ENCODE peak calls at places on chromosomes 3 and 15, in six cellular contexts. B is ovary; G is heart left ventricle; D is fibroblast of villous mesenchyme; F is Calu3; X is CD8-positive, alpha-beta T cell. O is an unnamed sample.

GRCh38 chr15:38455096-38455495 is 1.2 kb downstream of the FAM98B start:
- DNase-seq in B (no peak), G (no peak), D (peak), F (no peak), X (no peak), O (peak)

GRCh38 chr15:57732526-57733331 is 26.2 kb downstream of the POLR2M start:
- DNase-seq in B (peak), G (peak), D (peak), F (peak), X (peak), O (peak)

GRCh38 chr15:83571820-83572707 is 81.9 kb upstream of the ADAMTSL3 start:
- DNase-seq in B (no peak), G (no peak), D (peak), F (no peak), X (no peak), O (peak)

GRCh38 chr3:116444819-116445290 is 432 bp downstream of the LSAMP start:
- DNase-seq in B (peak), G (no peak), D (peak), F (peak), X (no peak), O (no peak)

GRCh38 chr3:64079369-64080160 is 56.3 kb upstream of the PSMD6 start:
- DNase-seq in B (no peak), G (no peak), D (no peak), F (no peak), X (no peak), O (no peak)

GRCh38 chr3:139610886-139611285 is 66.9 kb downstream of the NMNAT3 start:
- DNase-seq in B (no peak), G (no peak), D (no peak), F (no peak), X (no peak), O (no peak)

GRCh38 chr15:31102374-31103342 is 1.1 kb upstream of the TRPM1 start:
- DNase-seq in B (no peak), G (no peak), D (no peak), F (no peak), X (no peak), O (no peak)

GRCh38 chr3:61807865-61808276 is 246.5 kb downstream of the PTPRG start:
- DNase-seq in B (no peak), G (no peak), D (peak), F (no peak), X (no peak), O (peak)

GRCh38 chr3:188207941-188208750 is 54.2 kb downstream of the LPP start:
- DNase-seq in B (no peak), G (no peak), D (no peak), F (no peak), X (no peak), O (no peak)

GRCh38 chr3:174725303-174725702 is 133.8 kb upstream of the NAALADL2 start:
- DNase-seq in B (no peak), G (no peak), D (no peak), F (no peak), X (no peak), O (no peak)

GRCh38 chr15:63135804-63136203 is 14.1 kb downstream of the LACTB start:
- DNase-seq in B (no peak), G (no peak), D (peak), F (no peak), X (no peak), O (peak)

GRCh38 chr3:123688241-123688747 is 103.4 kb upstream of the HACD2 start:
- DNase-seq in B (no peak), G (no peak), D (peak), F (peak), X (no peak), O (peak)

GRCh38 chr15:66237513-66238235 is 15.9 kb downstream of the MEGF11 start:
- DNase-seq in B (no peak), G (no peak), D (no peak), F (no peak), X (no peak), O (no peak)

GRCh38 chr15:42387603-42388002 is 28.3 kb downstream of the CAPN3 start:
- DNase-seq in B (no peak), G (no peak), D (no peak), F (no peak), X (no peak), O (no peak)

GRCh38 chr3:126883241-126883640 is 99.7 kb upstream of the PLXNA1 start:
- DNase-seq in B (no peak), G (no peak), D (peak), F (no peak), X (no peak), O (peak)

GRCh38 chr15:62644216-62644873 is 398.2 kb upstream of the TPM1 start:
- DNase-seq in B (no peak), G (no peak), D (no peak), F (no peak), X (no peak), O (no peak)

GRCh38 chr3:136838641-136839555 is 20.0 kb downstream of the SLC35G2 start:
- DNase-seq in B (no peak), G (no peak), D (peak), F (no peak), X (no peak), O (peak)

GRCh38 chr3:126517291-126517951 is at the start of gene UROC1:
- DNase-seq in B (no peak), G (no peak), D (no peak), F (no peak), X (no peak), O (no peak)

GRCh38 chr3:57451150-57451846 is 92.8 kb downstream of the DNAH12 start:
- DNase-seq in B (no peak), G (no peak), D (no peak), F (peak), X (no peak), O (no peak)

GRCh38 chr3:54127499-54128056 is 5.2 kb downstream of the CACNA2D3 start:
- DNase-seq in B (no peak), G (no peak), D (no peak), F (no peak), X (no peak), O (no peak)

GRCh38 chr3:170259853-170260386 is 37.7 kb downstream of the PRKCI start:
- DNase-seq in B (no peak), G (no peak), D (no peak), F (no peak), X (no peak), O (no peak)

GRCh38 chr3:27360113-27361078 is 8.8 kb downstream of the NEK10 start:
- DNase-seq in B (no peak), G (no peak), D (peak), F (peak), X (no peak), O (peak)

GRCh38 chr15:81071130-81071529 is 62.9 kb upstream of the CFAP161 start:
- DNase-seq in B (no peak), G (no peak), D (peak), F (no peak), X (no peak), O (peak)

GRCh38 chr15:85690546-85691226 is 104.0 kb downstream of the KLHL25 start:
- DNase-seq in B (no peak), G (no peak), D (no peak), F (no peak), X (peak), O (no peak)

GRCh38 chr15:94305133-94305532 is 73.8 kb downstream of the MCTP2 start:
- DNase-seq in B (no peak), G (no peak), D (no peak), F (no peak), X (peak), O (no peak)

GRCh38 chr3:130258532-130258952 is 86.9 kb upstream of the COL6A5 start:
- DNase-seq in B (no peak), G (peak), D (peak), F (no peak), X (no peak), O (peak)

GRCh38 chr3:188553569-188553968 is 399.6 kb downstream of the LPP start:
- DNase-seq in B (no peak), G (no peak), D (no peak), F (no peak), X (peak), O (no peak)

GRCh38 chr15:48774484-48774883 is 36.4 kb downstream of the CEP152 start:
- DNase-seq in B (no peak), G (no peak), D (no peak), F (no peak), X (no peak), O (no peak)

GRCh38 chr3:150183619-150184425 is 213.1 kb upstream of the PFN2 start:
- DNase-seq in B (peak), G (peak), D (peak), F (peak), X (peak), O (peak)

GRCh38 chr3:138861755-138862333 is 27.1 kb upstream of the PIK3CB start:
- DNase-seq in B (no peak), G (no peak), D (no peak), F (peak), X (no peak), O (peak)

GRCh38 chr3:177213806-177214528 is 16.7 kb upstream of the TBL1XR1 start:
- DNase-seq in B (no peak), G (no peak), D (no peak), F (no peak), X (no peak), O (no peak)

GRCh38 chr15:63668601-63669000 is 71.4 kb downstream of the FBXL22 start:
- DNase-seq in B (no peak), G (no peak), D (no peak), F (no peak), X (no peak), O (no peak)

GRCh38 chr15:60519218-60519617 is 40.3 kb upstream of the ICE2 start:
- DNase-seq in B (no peak), G (no peak), D (peak), F (no peak), X (no peak), O (peak)

GRCh38 chr15:60518511-60518910 is 39.6 kb upstream of the ICE2 start:
- DNase-seq in B (no peak), G (no peak), D (no peak), F (no peak), X (no peak), O (no peak)

GRCh38 chr15:60523056-60523455 is 44.1 kb upstream of the ICE2 start:
- DNase-seq in B (no peak), G (no peak), D (peak), F (no peak), X (no peak), O (peak)

GRCh38 chr15:60520825-60521368 is 42.0 kb upstream of the ICE2 start:
- DNase-seq in B (peak), G (peak), D (peak), F (peak), X (peak), O (peak)

GRCh38 chr15:60520041-60520824 is 41.3 kb upstream of the ICE2 start:
- DNase-seq in B (no peak), G (no peak), D (no peak), F (peak), X (no peak), O (no peak)
- TF ChIP-seq CTCF in B (no peak), G (no peak), D (no peak), F (no peak), X (no peak), O (no peak)

GRCh38 chr15:70321106-70321809 is 223.5 kb upstream of the TLE3 start:
- DNase-seq in B (no peak), G (no peak), D (peak), F (no peak), X (no peak), O (no peak)

GRCh38 chr15:70324001-70324974 is 226.6 kb upstream of the TLE3 start:
- DNase-seq in B (no peak), G (no peak), D (peak), F (peak), X (no peak), O (no peak)

GRCh38 chr15:70322051-70322668 is 224.4 kb upstream of the TLE3 start:
- DNase-seq in B (no peak), G (no peak), D (no peak), F (no peak), X (no peak), O (no peak)

GRCh38 chr15:70320077-70320830 is 222.5 kb upstream of the TLE3 start:
- DNase-seq in B (no peak), G (no peak), D (peak), F (no peak), X (no peak), O (no peak)

GRCh38 chr15:70323111-70323851 is 225.6 kb upstream of the TLE3 start:
- DNase-seq in B (peak), G (peak), D (peak), F (no peak), X (no peak), O (peak)
- TF ChIP-seq CTCF in B (no peak), G (no peak), D (peak), F (no peak), X (no peak), O (no peak)

GRCh38 chr15:101642361-101642760 is 9.8 kb downstream of the TM2D3 start:
- DNase-seq in B (no peak), G (no peak), D (peak), F (no peak), X (no peak), O (peak)
- TF ChIP-seq CTCF in B (no peak), G (no peak), D (no peak), F (no peak), X (no peak), O (peak)

GRCh38 chr3:128369106-128369708 is 97.5 kb downstream of the DNAJB8 start:
- DNase-seq in B (no peak), G (no peak), D (no peak), F (no peak), X (no peak), O (no peak)

GRCh38 chr3:128368626-128369025 is 98.1 kb downstream of the DNAJB8 start:
- DNase-seq in B (no peak), G (no peak), D (no peak), F (no peak), X (no peak), O (no peak)

GRCh38 chr3:128372281-128372680 is 94.4 kb downstream of the DNAJB8 start:
- DNase-seq in B (no peak), G (no peak), D (no peak), F (no peak), X (no peak), O (no peak)

GRCh38 chr3:128367726-128368125 is 99.0 kb downstream of the DNAJB8 start:
- DNase-seq in B (no peak), G (no peak), D (no peak), F (no peak), X (no peak), O (no peak)

DNA sequence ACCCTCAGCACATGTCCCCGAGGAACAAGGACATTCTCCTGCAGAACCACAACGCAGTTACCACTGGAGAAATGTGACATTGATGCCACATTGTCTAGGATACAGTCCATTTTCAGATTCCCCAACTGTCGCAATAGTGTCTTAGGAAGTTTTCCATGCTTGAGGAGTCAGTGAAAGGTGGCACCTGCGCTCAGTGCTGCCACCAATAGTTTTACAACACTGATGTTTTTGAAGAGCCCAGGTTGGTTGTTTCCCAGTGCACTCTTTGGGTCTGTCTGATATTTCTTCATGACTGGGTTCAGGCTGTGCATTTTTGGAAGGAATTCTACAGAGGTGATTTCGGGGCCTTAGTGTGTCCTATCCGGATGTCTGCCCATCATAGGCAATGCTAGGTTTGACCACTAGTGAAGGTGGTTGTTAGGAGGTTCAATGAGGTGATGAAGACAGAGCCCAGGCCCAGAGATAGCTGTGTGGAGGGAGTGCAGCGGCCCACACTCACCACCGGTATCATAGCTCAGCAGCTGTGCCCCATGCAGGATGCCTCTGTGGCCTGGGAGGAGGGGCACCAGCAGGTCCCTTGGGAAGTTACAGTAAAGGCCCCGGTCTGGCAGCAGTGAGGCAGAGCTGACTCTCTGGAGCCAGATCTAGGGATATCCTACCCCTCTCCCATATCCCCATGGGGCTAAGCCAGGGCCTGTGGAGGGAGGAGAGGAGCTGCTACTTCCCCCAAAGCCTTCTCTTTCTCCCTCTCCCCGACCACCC is 96.6 kb downstream of the DNAJB8 start:
- DNase-seq in B (no peak), G (no peak), D (no peak), F (no peak), X (no peak), O (no peak)
- TF ChIP-seq CTCF in B (no peak), G (no peak), D (no peak), F (no peak), X (no peak), O (no peak)

GRCh38 chr15:79598639-79599038 is 166.5 kb downstream of the MINAR1 start:
- DNase-seq in B (no peak), G (no peak), D (no peak), F (no peak), X (no peak), O (no peak)
- TF ChIP-seq CTCF in B (no peak), G (no peak), D (no peak), F (no peak), X (no peak), O (no peak)